ENCODE peak calls at places on chromosomes 2 and 18, in nine cellular contexts. One of them, this sample, is unnamed.

GRCh38 chr18:13680612-13681011 is 45.7 kb downstream of the FAM210A start:
- DNase-seq in T-helper 1 cell: no peak
- DNase-seq in epithelial cell of esophagus: peak; percentile 24
- DNase-seq in neural crest cell: peak; percentile 33
- DNase-seq in choroid plexus epithelial cell: peak; percentile 24
- DNase-seq in NCI-H2171: no peak
- DNase-seq in RWPE1: no peak
- DNase-seq in HEK293T: peak; percentile 17
- DNase-seq in activated CD4-positive, alpha-beta T cell treated with anti-CD3 and anti-CD28 coated beads, Interleukin-2, amount 50 U/mL, for 48 hours: peak; percentile 14
- DNase-seq in this sample: peak; percentile 21

GRCh38 chr2:24191156-24191555 is 16.3 kb downstream of the FAM228A start:
- DNase-seq in activated CD4-positive, alpha-beta T cell treated with anti-CD3 and anti-CD28 coated beads, Interleukin-2, amount 50 U/mL, for 48 hours: no peak
- DNase-seq in RWPE1: no peak
- DNase-seq in NCI-H2171: no peak
- DNase-seq in neural crest cell: no peak
- DNase-seq in T-helper 1 cell: no peak
- DNase-seq in epithelial cell of esophagus: no peak
- DNase-seq in choroid plexus epithelial cell: no peak
- DNase-seq in HEK293T: no peak
- DNase-seq in this sample: no peak

GRCh38 chr2:167209784-167210183 is 321.5 kb downstream of the XIRP2 start:
- DNase-seq in T-helper 1 cell: no peak
- DNase-seq in neural crest cell: no peak
- DNase-seq in NCI-H2171: no peak
- DNase-seq in activated CD4-positive, alpha-beta T cell treated with anti-CD3 and anti-CD28 coated beads, Interleukin-2, amount 50 U/mL, for 48 hours: no peak
- DNase-seq in choroid plexus epithelial cell: peak; percentile 65
- DNase-seq in epithelial cell of esophagus: no peak
- DNase-seq in RWPE1: no peak
- DNase-seq in HEK293T: no peak
- DNase-seq in this sample: no peak

GRCh38 chr2:199457147-199458016 is at the start of gene SATB2:
- DNase-seq in NCI-H2171: peak; percentile 22
- DNase-seq in T-helper 1 cell: no peak
- DNase-seq in neural crest cell: peak; percentile 39
- DNase-seq in activated CD4-positive, alpha-beta T cell treated with anti-CD3 and anti-CD28 coated beads, Interleukin-2, amount 50 U/mL, for 48 hours: no peak
- DNase-seq in epithelial cell of esophagus: peak; percentile 66
- DNase-seq in RWPE1: peak; percentile 68
- DNase-seq in choroid plexus epithelial cell: peak; percentile 57
- DNase-seq in HEK293T: peak; percentile 38
- DNase-seq in this sample: peak; percentile 24

GRCh38 chr2:220224711-220225519 is 597.5 kb downstream of the SLC4A3 start:
- DNase-seq in neural crest cell: no peak
- DNase-seq in T-helper 1 cell: no peak
- DNase-seq in activated CD4-positive, alpha-beta T cell treated with anti-CD3 and anti-CD28 coated beads, Interleukin-2, amount 50 U/mL, for 48 hours: no peak
- DNase-seq in HEK293T: no peak
- DNase-seq in choroid plexus epithelial cell: peak; percentile 58
- DNase-seq in NCI-H2171: no peak
- DNase-seq in RWPE1: peak; percentile 51
- DNase-seq in epithelial cell of esophagus: peak; percentile 86
- DNase-seq in this sample: no peak

GRCh38 chr2:180124273-180124881 is 117.3 kb upstream of the CWC22 start:
- DNase-seq in T-helper 1 cell: no peak
- DNase-seq in activated CD4-positive, alpha-beta T cell treated with anti-CD3 and anti-CD28 coated beads, Interleukin-2, amount 50 U/mL, for 48 hours: no peak
- DNase-seq in NCI-H2171: peak; percentile 23
- DNase-seq in epithelial cell of esophagus: peak; percentile 72
- DNase-seq in neural crest cell: no peak
- DNase-seq in HEK293T: peak; percentile 37
- DNase-seq in choroid plexus epithelial cell: peak; percentile 81
- DNase-seq in RWPE1: peak; percentile 42
- DNase-seq in this sample: peak; percentile 72

GRCh38 chr2:18178736-18179349 is 300.4 kb downstream of the KCNS3 start:
- DNase-seq in epithelial cell of esophagus: peak; percentile 71
- DNase-seq in NCI-H2171: peak; percentile 48
- DNase-seq in T-helper 1 cell: no peak
- DNase-seq in neural crest cell: peak; percentile 42
- DNase-seq in activated CD4-positive, alpha-beta T cell treated with anti-CD3 and anti-CD28 coated beads, Interleukin-2, amount 50 U/mL, for 48 hours: peak; percentile 9
- DNase-seq in RWPE1: peak; percentile 41
- DNase-seq in choroid plexus epithelial cell: peak; percentile 81
- DNase-seq in HEK293T: peak; percentile 50
- DNase-seq in this sample: peak; percentile 78

GRCh38 chr18:45086777-45087176 is 406.1 kb downstream of the SETBP1 start:
- DNase-seq in NCI-H2171: no peak
- DNase-seq in activated CD4-positive, alpha-beta T cell treated with anti-CD3 and anti-CD28 coated beads, Interleukin-2, amount 50 U/mL, for 48 hours: no peak
- DNase-seq in neural crest cell: no peak
- DNase-seq in HEK293T: no peak
- DNase-seq in T-helper 1 cell: no peak
- DNase-seq in epithelial cell of esophagus: no peak
- DNase-seq in choroid plexus epithelial cell: no peak
- DNase-seq in RWPE1: no peak
- DNase-seq in this sample: no peak

This sample was measured in dermis blood vessel endothelial cell.